ENCODE peak calls at places on chromosomes 12 and 14, in ten cellular contexts. W is coronary artery, M is psoas muscle, O is astrocyte of the spinal cord, Q is PC-3, H is AG10803, V is right lobe of liver, R is HCT116, C is cardiac muscle cell, D is endodermal cell. B is an unnamed sample.

GRCh38 chr14:87483651-87484260 is 509.2 kb downstream of the GALC start:
- DNase-seq in M (no peak), W (no peak), H (peak; percentile 1), R (no peak), V (no peak), D (no peak), C (no peak), O (peak; percentile 28), Q (peak; percentile 51), B (no peak)

GRCh38 chr12:109492371-109492770 is 14.9 kb downstream of the UBE3B start:
- DNase-seq in Q (peak; percentile 20), V (no peak), C (no peak), O (no peak), R (no peak), W (no peak), M (no peak), D (no peak), H (no peak), B (no peak)

GRCh38 chr12:39427360-39427808 is 15.5 kb downstream of the KIF21A start:
- DNase-seq in M (no peak), W (no peak), H (peak; percentile 40), R (no peak), V (no peak), Q (peak; percentile 53), C (no peak), D (no peak), O (no peak), B (no peak)

GRCh38 chr14:25046301-25046943 is 3.5 kb downstream of the STXBP6 start:
- DNase-seq in R (no peak), H (peak; percentile 4), M (no peak), Q (no peak), V (no peak), C (peak; percentile 63), D (no peak), W (no peak), O (no peak), B (no peak)

GRCh38 chr14:51807355-51807754 is 53.1 kb upstream of the GNG2 start:
- DNase-seq in H (peak; percentile 70), C (no peak), D (no peak), V (no peak), R (no peak), O (peak; percentile 20), M (no peak), Q (no peak), W (no peak), B (no peak)

GRCh38 chr14:44889600-44890479 is 71.9 kb downstream of the KLHL28 start:
- DNase-seq in R (no peak), C (peak; percentile 44), M (no peak), O (no peak), Q (no peak), W (no peak), H (no peak), D (no peak), V (no peak), B (no peak)

GRCh38 chr12:75528272-75528671 is 16.9 kb upstream of the KRR1 start:
- DNase-seq in W (no peak), Q (no peak), C (no peak), D (no peak), R (no peak), O (no peak), H (no peak), V (no peak), M (no peak), B (no peak)

GRCh38 chr12:19688489-19688888 is 249.2 kb downstream of the AEBP2 start:
- DNase-seq in O (no peak), R (no peak), Q (peak; percentile 56), V (no peak), C (no peak), H (no peak), W (no peak), M (no peak), D (no peak), B (no peak)

GRCh38 chr14:52553002-52553670 is 500 bp downstream of the GPR137C start:
- DNase-seq in H (no peak), M (peak; percentile 60), R (no peak), V (peak; percentile 49), W (peak; percentile 73), C (peak; percentile 68), Q (peak; percentile 28), O (peak; percentile 9), D (peak; percentile 86), B (no peak)

GRCh38 chr12:31220633-31221565 is 105.1 kb downstream of the SINHCAF start:
- DNase-seq in V (no peak), O (peak; percentile 39), C (no peak), W (no peak), Q (no peak), M (no peak), R (no peak), D (no peak), H (peak; percentile 12), B (peak; percentile 95)

GRCh38 chr14:99273025-99273723 is 1.2 kb upstream of the BCL11B start:
- DNase-seq in D (peak; percentile 94), W (no peak), V (no peak), O (no peak), R (no peak), M (no peak), C (peak; percentile 61), Q (no peak), H (no peak), B (no peak)

GRCh38 chr14:34692898-34693227 is 21.5 kb downstream of the CFL2 start:
- DNase-seq in W (no peak), D (no peak), V (no peak), H (no peak), O (no peak), M (no peak), R (no peak), C (no peak), Q (no peak), B (no peak)
- H3K4me3 ChIP-seq in W (peak overlapping the region; percentile 39), D (no peak overlapping the region), V (peak overlapping the region; percentile 52), H (no peak overlapping the region), O (no peak overlapping the region), M (peak overlapping the region; percentile 65), R (peak overlapping the region; percentile 42), C (no peak overlapping the region), Q (no peak overlapping the region), B (no peak overlapping the region)

GRCh38 chr12:55685671-55686070 is 22.0 kb downstream of the ITGA7 start:
- DNase-seq in C (no peak), D (no peak), W (no peak), R (no peak), H (no peak), O (no peak), Q (no peak), V (no peak), M (no peak), B (no peak)
- TF ChIP-seq CTCF in C (no peak), D (no peak), W (no peak), R (no peak), H (no peak), O (no peak), Q (no peak), V (no peak), M (no peak), B (no peak)

GRCh38 chr12:12927211-12928079 is 24.5 kb downstream of the GPRC5D start:
- DNase-seq in O (peak; percentile 46), W (peak; percentile 78), H (peak; percentile 41), Q (no peak), R (peak; percentile 90), C (peak; percentile 83), M (peak; percentile 56), D (no peak), V (peak; percentile 85), B (no peak)
- H3K4me3 ChIP-seq in O (peak overlapping the region; percentile 35), W (peak overlapping the region; percentile 46), H (peak overlapping the region; percentile 56), Q (no peak overlapping the region), R (peak overlapping the region; percentile 68), C (peak overlapping the region; percentile 18), M (peak overlapping the region; percentile 55), D (peak overlapping the region; percentile 96), V (peak overlapping the region; percentile 40), B (peak overlapping the region; percentile 38)

DNA sequence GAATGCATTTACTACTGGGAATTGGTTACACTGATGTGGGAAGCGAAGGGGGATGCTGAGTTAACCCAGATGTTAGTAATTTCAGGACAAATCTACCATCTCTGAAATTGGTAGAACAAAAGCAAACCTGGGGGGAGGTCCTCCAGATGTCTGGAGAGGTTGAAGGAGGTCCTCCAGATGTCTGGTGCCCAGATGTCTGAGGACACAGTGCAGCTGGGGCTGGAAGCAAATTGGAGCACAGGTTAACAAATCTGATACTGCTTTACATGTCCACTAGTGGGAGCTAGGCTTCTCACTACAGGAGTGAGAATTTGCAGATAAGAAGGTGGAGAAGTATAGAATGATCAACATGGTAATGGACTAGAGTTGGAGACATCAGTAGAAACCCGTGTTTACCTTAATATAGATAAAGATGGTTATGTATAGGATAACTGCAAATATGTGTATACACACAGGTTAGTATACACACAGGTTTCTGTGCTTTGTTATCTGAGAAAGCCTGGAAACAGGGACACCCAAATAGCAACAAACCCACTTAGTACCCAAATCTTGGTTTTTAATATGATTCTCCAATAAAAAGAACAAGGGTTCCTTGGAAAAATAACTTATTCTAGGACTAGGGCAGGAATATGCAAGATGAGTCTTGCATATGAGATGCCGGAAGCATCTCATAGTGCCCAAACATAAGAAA is 162.5 kb downstream of the C12orf50 start:
- DNase-seq in Q (peak; percentile 55), M (no peak), R (peak; percentile 12), D (peak; percentile 50), H (peak; percentile 22), C (no peak), V (no peak), W (no peak), O (no peak), B (no peak)
- TF ChIP-seq CTCF in Q (peak; percentile 75), M (no peak), R (peak; percentile 32), D (peak; percentile 73), H (peak; percentile 52), C (peak; percentile 58), V (peak; percentile 24), W (no peak), O (peak; percentile 54), B (peak; percentile 52)

GRCh38 chr14:60164404-60164716 is 838 bp downstream of the DHRS7 start:
- DNase-seq in Q (no peak), O (no peak), M (no peak), V (no peak), D (no peak), W (no peak), C (no peak), H (no peak), R (no peak), B (no peak)

GRCh38 chr14:60166144-60166543 is 946 bp upstream of the DHRS7 start:
- DNase-seq in Q (no peak), M (no peak), H (no peak), D (no peak), R (no peak), C (no peak), W (no peak), V (no peak), O (no peak), B (no peak)

GRCh38 chr14:60164717-60165546 is at the start of gene DHRS7:
- DNase-seq in W (peak; percentile 89), M (peak; percentile 94), R (peak; percentile 51), C (peak; percentile 87), Q (peak; percentile 99), V (peak; percentile 93), D (peak; percentile 90), O (peak; percentile 72), H (peak; percentile 81), B (no peak)

GRCh38 chr14:60163741-60164140 is 1.5 kb downstream of the DHRS7 start:
- DNase-seq in V (no peak), Q (no peak), H (no peak), O (no peak), D (no peak), R (no peak), W (no peak), C (no peak), M (no peak), B (no peak)

GRCh38 chr14:60165547-60165876 is 314 bp upstream of the DHRS7 start:
- DNase-seq in Q (no peak), H (no peak), W (no peak), D (no peak), C (no peak), V (no peak), M (no peak), O (no peak), R (no peak), B (no peak)
- H3K4me3 ChIP-seq in Q (peak overlapping the region; percentile 75), H (peak overlapping the region; percentile 84), W (peak overlapping the region; percentile 86), D (peak overlapping the region; percentile 83), C (peak overlapping the region; percentile 70), V (peak overlapping the region; percentile 63), M (peak overlapping the region; percentile 78), O (peak overlapping the region; percentile 92), R (peak overlapping the region; percentile 98), B (peak overlapping the region; percentile 77)